ENCODE peak calls at places on chromosomes 3 and 15, in eight cellular contexts. One of them, this sample, is unnamed.

GRCh38 chr3:117734431-117734830 is 1024.9 kb downstream of the TUSC7 start:
- DNase-seq in NCI-H748 treated with DMSO at 0.1 percent for 48 hours: no peak
- DNase-seq in GF-D8: no peak
- DNase-seq in stimulated activated CD4-positive, alpha-beta T cell treated with anti-CD3 and anti-CD28 coated beads, Interleukin-12 subunit alpha, Interleukin-12 subunit beta, amount 100 ng/mL, for 4 hours: no peak
- DNase-seq in ovary: no peak
- DNase-seq in colonic mucosa: no peak
- DNase-seq in heart right ventricle: no peak
- DNase-seq in EH: peak; percentile 78
- DNase-seq in this sample: no peak

GRCh38 chr15:28943611-28944230 is 57.9 kb downstream of the APBA2 start:
- DNase-seq in GF-D8: no peak
- DNase-seq in ovary: no peak
- DNase-seq in stimulated activated CD4-positive, alpha-beta T cell treated with anti-CD3 and anti-CD28 coated beads, Interleukin-12 subunit alpha, Interleukin-12 subunit beta, amount 100 ng/mL, for 4 hours: no peak
- DNase-seq in colonic mucosa: no peak
- DNase-seq in NCI-H748 treated with DMSO at 0.1 percent for 48 hours: no peak
- DNase-seq in EH: no peak
- DNase-seq in heart right ventricle: no peak
- DNase-seq in this sample: no peak

GRCh38 chr3:29384640-29385039 is 103.8 kb downstream of the RBMS3 start:
- DNase-seq in stimulated activated CD4-positive, alpha-beta T cell treated with anti-CD3 and anti-CD28 coated beads, Interleukin-12 subunit alpha, Interleukin-12 subunit beta, amount 100 ng/mL, for 4 hours: no peak
- DNase-seq in heart right ventricle: peak; percentile 18
- DNase-seq in GF-D8: no peak
- DNase-seq in EH: peak; percentile 96
- DNase-seq in colonic mucosa: no peak
- DNase-seq in NCI-H748 treated with DMSO at 0.1 percent for 48 hours: no peak
- DNase-seq in ovary: no peak
- DNase-seq in this sample: no peak

GRCh38 chr15:89457086-89457485 is 39.3 kb downstream of the RHCG start:
- DNase-seq in ovary: no peak
- DNase-seq in stimulated activated CD4-positive, alpha-beta T cell treated with anti-CD3 and anti-CD28 coated beads, Interleukin-12 subunit alpha, Interleukin-12 subunit beta, amount 100 ng/mL, for 4 hours: no peak
- DNase-seq in heart right ventricle: no peak
- DNase-seq in EH: peak; percentile 56
- DNase-seq in NCI-H748 treated with DMSO at 0.1 percent for 48 hours: no peak
- DNase-seq in GF-D8: no peak
- DNase-seq in colonic mucosa: no peak
- DNase-seq in this sample: no peak

GRCh38 chr15:88661766-88662556 is 23.1 kb downstream of the ISG20 start:
- DNase-seq in GF-D8: no peak
- DNase-seq in colonic mucosa: peak; percentile 3
- DNase-seq in stimulated activated CD4-positive, alpha-beta T cell treated with anti-CD3 and anti-CD28 coated beads, Interleukin-12 subunit alpha, Interleukin-12 subunit beta, amount 100 ng/mL, for 4 hours: no peak
- DNase-seq in heart right ventricle: no peak
- DNase-seq in ovary: no peak
- DNase-seq in NCI-H748 treated with DMSO at 0.1 percent for 48 hours: no peak
- DNase-seq in EH: peak; percentile 71
- DNase-seq in this sample: no peak

GRCh38 chr15:101057841-101058407 is 138.8 kb downstream of the LRRK1 start:
- DNase-seq in GF-D8: no peak
- DNase-seq in EH: no peak
- DNase-seq in NCI-H748 treated with DMSO at 0.1 percent for 48 hours: no peak
- DNase-seq in stimulated activated CD4-positive, alpha-beta T cell treated with anti-CD3 and anti-CD28 coated beads, Interleukin-12 subunit alpha, Interleukin-12 subunit beta, amount 100 ng/mL, for 4 hours: no peak
- DNase-seq in heart right ventricle: no peak
- DNase-seq in colonic mucosa: peak; percentile 8
- DNase-seq in ovary: no peak
- DNase-seq in this sample: no peak

GRCh38 chr3:195911946-195912270 is 3.6 kb upstream of the TNK2 start:
- DNase-seq in GF-D8: no peak
- DNase-seq in stimulated activated CD4-positive, alpha-beta T cell treated with anti-CD3 and anti-CD28 coated beads, Interleukin-12 subunit alpha, Interleukin-12 subunit beta, amount 100 ng/mL, for 4 hours: no peak
- DNase-seq in heart right ventricle: no peak
- DNase-seq in colonic mucosa: no peak
- DNase-seq in NCI-H748 treated with DMSO at 0.1 percent for 48 hours: no peak
- DNase-seq in ovary: no peak
- DNase-seq in EH: peak; percentile 36
- DNase-seq in this sample: peak; percentile 66

GRCh38 chr3:121574449-121574848 is 6.7 kb downstream of the ARGFX start:
- DNase-seq in EH: no peak
- DNase-seq in GF-D8: no peak
- DNase-seq in ovary: no peak
- DNase-seq in heart right ventricle: no peak
- DNase-seq in colonic mucosa: peak; percentile 44
- DNase-seq in NCI-H748 treated with DMSO at 0.1 percent for 48 hours: no peak
- DNase-seq in stimulated activated CD4-positive, alpha-beta T cell treated with anti-CD3 and anti-CD28 coated beads, Interleukin-12 subunit alpha, Interleukin-12 subunit beta, amount 100 ng/mL, for 4 hours: no peak
- DNase-seq in this sample: no peak

GRCh38 chr3:100556656-100557310 is 52.6 kb upstream of the ADGRG7 start:
- DNase-seq in ovary: no peak
- DNase-seq in NCI-H748 treated with DMSO at 0.1 percent for 48 hours: no peak
- DNase-seq in colonic mucosa: no peak
- DNase-seq in EH: peak; percentile 54
- DNase-seq in GF-D8: no peak
- DNase-seq in stimulated activated CD4-positive, alpha-beta T cell treated with anti-CD3 and anti-CD28 coated beads, Interleukin-12 subunit alpha, Interleukin-12 subunit beta, amount 100 ng/mL, for 4 hours: no peak
- DNase-seq in heart right ventricle: no peak
- DNase-seq in this sample: no peak

GRCh38 chr15:80514071-80514780 is 110.0 kb downstream of the ARNT2 start:
- DNase-seq in colonic mucosa: no peak
- DNase-seq in ovary: no peak
- DNase-seq in NCI-H748 treated with DMSO at 0.1 percent for 48 hours: no peak
- DNase-seq in GF-D8: no peak
- DNase-seq in EH: peak; percentile 86
- DNase-seq in stimulated activated CD4-positive, alpha-beta T cell treated with anti-CD3 and anti-CD28 coated beads, Interleukin-12 subunit alpha, Interleukin-12 subunit beta, amount 100 ng/mL, for 4 hours: no peak
- DNase-seq in heart right ventricle: no peak
- DNase-seq in this sample: no peak

GRCh38 chr15:26640601-26641000 is 132.3 kb downstream of the GABRB3 start:
- DNase-seq in stimulated activated CD4-positive, alpha-beta T cell treated with anti-CD3 and anti-CD28 coated beads, Interleukin-12 subunit alpha, Interleukin-12 subunit beta, amount 100 ng/mL, for 4 hours: no peak
- DNase-seq in ovary: no peak
- DNase-seq in EH: no peak
- DNase-seq in GF-D8: no peak
- DNase-seq in colonic mucosa: no peak
- DNase-seq in NCI-H748 treated with DMSO at 0.1 percent for 48 hours: no peak
- DNase-seq in heart right ventricle: no peak
- DNase-seq in this sample: no peak

GRCh38 chr3:72996121-72996472 is 514 bp upstream of the PPP4R2 start:
- DNase-seq in ovary: peak; percentile 21
- DNase-seq in NCI-H748 treated with DMSO at 0.1 percent for 48 hours: no peak
- DNase-seq in stimulated activated CD4-positive, alpha-beta T cell treated with anti-CD3 and anti-CD28 coated beads, Interleukin-12 subunit alpha, Interleukin-12 subunit beta, amount 100 ng/mL, for 4 hours: no peak
- DNase-seq in EH: no peak
- DNase-seq in GF-D8: no peak
- DNase-seq in colonic mucosa: peak; percentile 63
- DNase-seq in heart right ventricle: peak; percentile 14
- DNase-seq in this sample: no peak

GRCh38 chr15:78133801-78134200 is 2.6 kb upstream of the CIB2 start:
- DNase-seq in stimulated activated CD4-positive, alpha-beta T cell treated with anti-CD3 and anti-CD28 coated beads, Interleukin-12 subunit alpha, Interleukin-12 subunit beta, amount 100 ng/mL, for 4 hours: no peak
- DNase-seq in colonic mucosa: no peak
- DNase-seq in NCI-H748 treated with DMSO at 0.1 percent for 48 hours: no peak
- DNase-seq in GF-D8: no peak
- DNase-seq in heart right ventricle: no peak
- DNase-seq in EH: no peak
- DNase-seq in ovary: no peak
- DNase-seq in this sample: peak; percentile 79